ENCODE peak calls at places on chromosomes 3 and 15, in five cellular contexts. One of them, this sample, is unnamed.

GRCh38 chr3:188133219-188133618 is 20.7 kb upstream of the LPP start:
- DNase-seq in choroid plexus epithelial cell: peak
- DNase-seq in suprapubic skin: no peak
- DNase-seq in testis: no peak
- DNase-seq in AG09309: no peak
- DNase-seq in this sample: peak

GRCh38 chr15:55282284-55282833 is 7.3 kb downstream of the RAB27A start:
- DNase-seq in choroid plexus epithelial cell: peak
- DNase-seq in suprapubic skin: no peak
- DNase-seq in testis: peak
- DNase-seq in AG09309: peak
- DNase-seq in this sample: no peak

GRCh38 chr3:177062052-177062732 is 135.1 kb downstream of the TBL1XR1 start:
- DNase-seq in choroid plexus epithelial cell: no peak
- DNase-seq in suprapubic skin: no peak
- DNase-seq in testis: no peak
- DNase-seq in AG09309: no peak
- DNase-seq in this sample: no peak

GRCh38 chr3:197450295-197450694 is 105.5 kb downstream of the BDH1 start:
- DNase-seq in choroid plexus epithelial cell: no peak
- DNase-seq in suprapubic skin: no peak
- DNase-seq in testis: no peak
- DNase-seq in AG09309: no peak
- DNase-seq in this sample: no peak

GRCh38 chr3:47824541-47825473 is 21.9 kb downstream of the DHX30 start:
- DNase-seq in choroid plexus epithelial cell: peak
- DNase-seq in suprapubic skin: peak
- DNase-seq in testis: peak
- DNase-seq in AG09309: peak
- DNase-seq in this sample: no peak

GRCh38 chr3:151216641-151217040 is 13.6 kb upstream of the GPR171 start:
- DNase-seq in choroid plexus epithelial cell: no peak
- DNase-seq in suprapubic skin: no peak
- DNase-seq in testis: no peak
- DNase-seq in AG09309: no peak
- DNase-seq in this sample: no peak

GRCh38 chr3:171445805-171446204 is 14.4 kb downstream of the TNIK start:
- DNase-seq in choroid plexus epithelial cell: no peak
- DNase-seq in suprapubic skin: no peak
- DNase-seq in testis: no peak
- DNase-seq in AG09309: no peak
- DNase-seq in this sample: no peak

GRCh38 chr3:122392868-122393844 is 9.2 kb downstream of the FAM162A start:
- DNase-seq in choroid plexus epithelial cell: peak
- DNase-seq in suprapubic skin: no peak
- DNase-seq in testis: no peak
- DNase-seq in AG09309: no peak
- DNase-seq in this sample: no peak

GRCh38 chr3:43055393-43055792 is 50.5 kb downstream of the POMGNT2 start:
- DNase-seq in choroid plexus epithelial cell: no peak
- DNase-seq in suprapubic skin: no peak
- DNase-seq in testis: no peak
- DNase-seq in AG09309: no peak
- DNase-seq in this sample: no peak

GRCh38 chr15:59295742-59296090 is 77.0 kb downstream of the MYO1E start:
- DNase-seq in choroid plexus epithelial cell: no peak
- DNase-seq in suprapubic skin: no peak
- DNase-seq in testis: no peak
- DNase-seq in AG09309: no peak
- DNase-seq in this sample: no peak

GRCh38 chr3:126360714-126361060 is 3.5 kb upstream of the KLF15 start:
- DNase-seq in choroid plexus epithelial cell: no peak
- DNase-seq in suprapubic skin: no peak
- DNase-seq in testis: no peak
- DNase-seq in AG09309: no peak
- DNase-seq in this sample: no peak

GRCh38 chr3:30112904-30113484 is 493.4 kb upstream of the TGFBR2 start:
- DNase-seq in choroid plexus epithelial cell: peak
- DNase-seq in suprapubic skin: no peak
- DNase-seq in testis: no peak
- DNase-seq in AG09309: no peak
- DNase-seq in this sample: no peak

GRCh38 chr3:51966016-51966415 is 1.2 kb downstream of the PCBP4 start:
- DNase-seq in choroid plexus epithelial cell: no peak
- DNase-seq in suprapubic skin: no peak
- DNase-seq in testis: no peak
- DNase-seq in AG09309: no peak
- DNase-seq in this sample: no peak

GRCh38 chr15:66919421-66919820 is 146.0 kb upstream of the SMAD3 start:
- DNase-seq in choroid plexus epithelial cell: no peak
- DNase-seq in suprapubic skin: no peak
- DNase-seq in testis: no peak
- DNase-seq in AG09309: no peak
- DNase-seq in this sample: no peak

GRCh38 chr15:61084944-61085367 is 144.1 kb downstream of the RORA start:
- DNase-seq in choroid plexus epithelial cell: peak
- DNase-seq in suprapubic skin: no peak
- DNase-seq in testis: no peak
- DNase-seq in AG09309: no peak
- DNase-seq in this sample: no peak

GRCh38 chr15:65037279-65037678 is 7.8 kb upstream of the MTFMT start:
- DNase-seq in choroid plexus epithelial cell: no peak
- DNase-seq in suprapubic skin: no peak
- DNase-seq in testis: no peak
- DNase-seq in AG09309: no peak
- DNase-seq in this sample: no peak

GRCh38 chr3:56042326-56042951 is 425.8 kb downstream of the ERC2 start:
- DNase-seq in choroid plexus epithelial cell: peak
- DNase-seq in suprapubic skin: no peak
- DNase-seq in testis: no peak
- DNase-seq in AG09309: peak
- DNase-seq in this sample: peak

GRCh38 chr3:113438224-113438623 is 3.1 kb downstream of the CFAP44 start:
- DNase-seq in choroid plexus epithelial cell: no peak
- DNase-seq in suprapubic skin: no peak
- DNase-seq in testis: no peak
- DNase-seq in AG09309: no peak
- DNase-seq in this sample: no peak

GRCh38 chr15:82928711-82929110 is 23.8 kb downstream of the HOMER2 start:
- DNase-seq in choroid plexus epithelial cell: no peak
- DNase-seq in suprapubic skin: no peak
- DNase-seq in testis: no peak
- DNase-seq in AG09309: no peak
- DNase-seq in this sample: no peak

GRCh38 chr15:68301300-68301699 is 23.8 kb downstream of the FEM1B start:
- DNase-seq in choroid plexus epithelial cell: no peak
- DNase-seq in suprapubic skin: no peak
- DNase-seq in testis: peak
- DNase-seq in AG09309: no peak
- DNase-seq in this sample: no peak

GRCh38 chr3:187271582-187271981 is 20.0 kb downstream of the MASP1 start:
- DNase-seq in choroid plexus epithelial cell: no peak
- DNase-seq in suprapubic skin: no peak
- DNase-seq in testis: no peak
- DNase-seq in AG09309: no peak
- DNase-seq in this sample: no peak

GRCh38 chr3:43217633-43218032 is 68.7 kb upstream of the SNRK start:
- DNase-seq in choroid plexus epithelial cell: peak
- DNase-seq in suprapubic skin: no peak
- DNase-seq in testis: no peak
- DNase-seq in AG09309: peak
- DNase-seq in this sample: no peak

GRCh38 chr3:163490119-163490518 is 1588.2 kb downstream of the SI start:
- DNase-seq in choroid plexus epithelial cell: peak
- DNase-seq in suprapubic skin: no peak
- DNase-seq in testis: peak
- DNase-seq in AG09309: no peak
- DNase-seq in this sample: no peak

GRCh38 chr15:77421370-77421700 is 647 bp downstream of the HMG20A start:
- DNase-seq in choroid plexus epithelial cell: peak
- DNase-seq in suprapubic skin: no peak
- DNase-seq in testis: peak
- DNase-seq in AG09309: no peak
- DNase-seq in this sample: no peak

GRCh38 chr3:108603689-108604088 is 14.2 kb downstream of the DZIP3 start:
- DNase-seq in choroid plexus epithelial cell: no peak
- DNase-seq in suprapubic skin: no peak
- DNase-seq in testis: no peak
- DNase-seq in AG09309: no peak
- DNase-seq in this sample: no peak

GRCh38 chr3:11544413-11545181 is 99.1 kb downstream of the VGLL4 start:
- DNase-seq in choroid plexus epithelial cell: peak
- DNase-seq in suprapubic skin: no peak
- DNase-seq in testis: no peak
- DNase-seq in AG09309: no peak
- DNase-seq in this sample: no peak

GRCh38 chr3:71512000-71512399 is 71.5 kb downstream of the FOXP1 start:
- DNase-seq in choroid plexus epithelial cell: no peak
- DNase-seq in suprapubic skin: no peak
- DNase-seq in testis: no peak
- DNase-seq in AG09309: no peak
- DNase-seq in this sample: no peak

GRCh38 chr15:82111918-82112317 is 66.1 kb upstream of the MEX3B start:
- DNase-seq in choroid plexus epithelial cell: no peak
- DNase-seq in suprapubic skin: no peak
- DNase-seq in testis: no peak
- DNase-seq in AG09309: no peak
- DNase-seq in this sample: no peak

GRCh38 chr3:12902181-12902999 is 61.0 kb upstream of the RPL32 start:
- DNase-seq in choroid plexus epithelial cell: no peak
- DNase-seq in suprapubic skin: no peak
- DNase-seq in testis: no peak
- DNase-seq in AG09309: no peak
- DNase-seq in this sample: no peak

GRCh38 chr15:92921215-92922131 is 21.3 kb downstream of the CHD2 start:
- DNase-seq in choroid plexus epithelial cell: peak
- DNase-seq in suprapubic skin: no peak
- DNase-seq in testis: no peak
- DNase-seq in AG09309: no peak
- DNase-seq in this sample: peak

GRCh38 chr15:57312006-57312322 is 64.3 kb upstream of the CGNL1 start:
- DNase-seq in choroid plexus epithelial cell: no peak
- DNase-seq in suprapubic skin: no peak
- DNase-seq in testis: no peak
- DNase-seq in AG09309: no peak
- DNase-seq in this sample: no peak

GRCh38 chr3:116630494-116630893 is 79.1 kb upstream of the TUSC7 start:
- DNase-seq in choroid plexus epithelial cell: no peak
- DNase-seq in suprapubic skin: no peak
- DNase-seq in testis: no peak
- DNase-seq in AG09309: no peak
- DNase-seq in this sample: no peak

GRCh38 chr15:68576253-68577236 is 2.2 kb upstream of the CORO2B start:
- DNase-seq in choroid plexus epithelial cell: no peak
- DNase-seq in suprapubic skin: no peak
- DNase-seq in testis: no peak
- DNase-seq in AG09309: no peak
- DNase-seq in this sample: no peak

GRCh38 chr15:58830556-58830955 is 59.5 kb downstream of the MINDY2 start:
- DNase-seq in choroid plexus epithelial cell: peak
- DNase-seq in suprapubic skin: no peak
- DNase-seq in testis: no peak
- DNase-seq in AG09309: no peak
- DNase-seq in this sample: no peak

GRCh38 chr3:46349484-46350261 is 4.2 kb upstream of the CCR2 start:
- DNase-seq in choroid plexus epithelial cell: no peak
- DNase-seq in suprapubic skin: no peak
- DNase-seq in testis: no peak
- DNase-seq in AG09309: no peak
- DNase-seq in this sample: no peak
- H3K4me3 ChIP-seq in choroid plexus epithelial cell: no peak
- H3K4me3 ChIP-seq in suprapubic skin: no peak
- H3K4me3 ChIP-seq in testis: no peak
- H3K4me3 ChIP-seq in AG09309: no peak
- H3K4me3 ChIP-seq in this sample: no peak

DNA sequence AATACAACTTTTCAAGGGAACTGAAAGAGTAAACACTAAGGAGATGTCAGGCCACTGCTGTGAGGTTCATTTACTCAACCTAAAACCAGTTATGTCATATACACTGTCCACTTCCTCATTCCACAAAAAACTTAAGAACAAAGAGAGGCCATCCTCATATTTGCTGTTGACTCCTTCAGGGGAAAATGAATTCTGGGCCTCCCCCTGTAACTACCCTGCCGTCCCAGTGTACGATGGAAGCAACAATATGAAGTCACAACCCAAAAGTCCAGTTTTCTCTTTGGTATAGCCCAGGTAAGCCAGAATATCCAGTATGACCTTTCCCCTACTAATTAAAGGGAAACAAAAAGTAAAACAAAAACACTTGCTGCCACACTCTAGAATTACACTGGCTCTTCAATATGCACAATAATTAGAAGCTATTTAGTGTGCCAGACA is 16.2 kb downstream of the CEP152 start:
- DNase-seq in choroid plexus epithelial cell: peak
- DNase-seq in suprapubic skin: no peak
- DNase-seq in testis: no peak
- DNase-seq in AG09309: no peak
- DNase-seq in this sample: no peak
- TF ChIP-seq CTCF in choroid plexus epithelial cell: no peak
- TF ChIP-seq CTCF in suprapubic skin: no peak
- TF ChIP-seq CTCF in testis: no peak
- TF ChIP-seq CTCF in AG09309: no peak
- TF ChIP-seq CTCF in this sample: no peak

GRCh38 chr3:8768364-8769087 is 887 bp downstream of the OXTR start:
- DNase-seq in choroid plexus epithelial cell: peak
- DNase-seq in suprapubic skin: no peak
- DNase-seq in testis: no peak
- DNase-seq in AG09309: no peak
- DNase-seq in this sample: no peak
- H3K4me3 ChIP-seq in choroid plexus epithelial cell: peak
- H3K4me3 ChIP-seq in suprapubic skin: peak
- H3K4me3 ChIP-seq in testis: peak
- H3K4me3 ChIP-seq in AG09309: peak
- H3K4me3 ChIP-seq in this sample: peak

GRCh38 chr15:52563499-52564060 is 5.2 kb downstream of the ARPP19 start:
- DNase-seq in choroid plexus epithelial cell: no peak
- DNase-seq in suprapubic skin: no peak
- DNase-seq in testis: no peak
- DNase-seq in AG09309: no peak
- DNase-seq in this sample: no peak

GRCh38 chr15:52567886-52568568 is 803 bp downstream of the ARPP19 start:
- DNase-seq in choroid plexus epithelial cell: peak
- DNase-seq in suprapubic skin: no peak
- DNase-seq in testis: peak
- DNase-seq in AG09309: no peak
- DNase-seq in this sample: no peak

GRCh38 chr15:52566889-52567288 is 1.9 kb downstream of the ARPP19 start:
- DNase-seq in choroid plexus epithelial cell: no peak
- DNase-seq in suprapubic skin: no peak
- DNase-seq in testis: no peak
- DNase-seq in AG09309: no peak
- DNase-seq in this sample: no peak

GRCh38 chr15:52569244-52569585 is 385 bp upstream of the ARPP19 start:
- DNase-seq in choroid plexus epithelial cell: no peak
- DNase-seq in suprapubic skin: no peak
- DNase-seq in testis: no peak
- DNase-seq in AG09309: no peak
- DNase-seq in this sample: no peak

GRCh38 chr15:52568569-52569243 is at the start of gene ARPP19:
- DNase-seq in choroid plexus epithelial cell: peak
- DNase-seq in suprapubic skin: peak
- DNase-seq in testis: peak
- DNase-seq in AG09309: peak
- DNase-seq in this sample: peak
- TF ChIP-seq CTCF in choroid plexus epithelial cell: no peak
- TF ChIP-seq CTCF in suprapubic skin: no peak
- TF ChIP-seq CTCF in testis: no peak
- TF ChIP-seq CTCF in AG09309: no peak
- TF ChIP-seq CTCF in this sample: no peak

This sample was measured in epithelial cell of proximal tubule.